ENCODE peak calls at places on chromosomes 7 and 10, in nine cellular contexts. Z, Q, L, B, E, A, M, P and X are unnamed samples.

GRCh38 chr10:32454148-32454547 is 8.2 kb downstream of the CCDC7 start:
- DNase-seq in M (no peak), A (no peak), B (no peak), L (peak; percentile 8), E (no peak), Z (peak; percentile 1), Q (peak; percentile 18), P (no peak), X (no peak)

GRCh38 chr10:68154211-68154497 is 44.9 kb downstream of the MYPN start:
- DNase-seq in P (no peak), L (peak; percentile 66), Z (peak; percentile 64), Q (peak; percentile 79), E (peak; percentile 41), B (no peak), M (peak; percentile 41), A (no peak), X (no peak)

GRCh38 chr10:75402486-75403143 is 1.1 kb upstream of the ZNF503 start:
- DNase-seq in P (no peak), Q (no peak), L (no peak), Z (no peak), M (peak; percentile 44), A (no peak), E (peak; percentile 57), B (peak; percentile 61), X (no peak)

GRCh38 chr10:18576586-18576985 is 74.8 kb downstream of the NSUN6 start:
- DNase-seq in Z (no peak), Q (no peak), L (no peak), A (no peak), E (no peak), M (no peak), B (no peak), P (no peak), X (no peak)

GRCh38 chr7:54349259-54349658 is 192.9 kb upstream of the VSTM2A start:
- DNase-seq in Q (peak; percentile 27), L (peak; percentile 94), E (no peak), B (no peak), Z (peak; percentile 1), P (no peak), M (no peak), A (no peak), X (peak; percentile 83)

GRCh38 chr7:158246960-158247673 is 340.5 kb downstream of the PTPRN2 start:
- DNase-seq in Z (no peak), P (no peak), L (no peak), M (no peak), Q (no peak), E (no peak), A (no peak), B (no peak), X (no peak)

GRCh38 chr10:4283841-4284610 is 499.0 kb upstream of the KLF6 start:
- DNase-seq in E (no peak), A (no peak), Z (peak; percentile 94), L (peak; percentile 98), M (peak; percentile 34), Q (peak; percentile 99), P (peak; percentile 61), B (no peak), X (no peak)

GRCh38 chr10:45399113-45399512 is 25.1 kb downstream of the ALOX5 start:
- DNase-seq in P (no peak), B (no peak), L (no peak), Z (no peak), M (no peak), Q (no peak), E (no peak), A (no peak), X (no peak)

GRCh38 chr7:3112499-3113134 is 69.0 kb upstream of the CARD11 start:
- DNase-seq in P (no peak), B (no peak), A (no peak), Q (no peak), M (no peak), Z (no peak), E (no peak), L (no peak), X (no peak)

GRCh38 chr10:61986357-61986756 is 84.9 kb downstream of the ARID5B start:
- DNase-seq in Z (no peak), Q (no peak), M (no peak), L (no peak), A (no peak), E (no peak), B (no peak), P (no peak), X (no peak)

GRCh38 chr10:20616918-20617801 is 280.0 kb downstream of the NEBL start:
- DNase-seq in E (no peak), B (no peak), A (no peak), P (no peak), M (no peak), Z (no peak), L (no peak), Q (no peak), X (no peak)

GRCh38 chr7:102897856-102898531 is 14.8 kb upstream of the LRRC17 start:
- DNase-seq in M (no peak), B (no peak), P (no peak), A (no peak), Z (no peak), Q (no peak), E (no peak), L (no peak), X (no peak)

GRCh38 chr7:74082770-74083116 is 861 bp upstream of the LIMK1 start:
- DNase-seq in A (no peak), Z (no peak), B (no peak), E (no peak), L (no peak), P (no peak), Q (no peak), M (no peak), X (no peak)

GRCh38 chr7:1555046-1555812 is 776 bp downstream of the TMEM184A start:
- DNase-seq in E (peak; percentile 84), B (no peak), A (peak; percentile 85), M (peak; percentile 89), L (peak; percentile 87), Z (peak; percentile 93), Q (peak; percentile 79), P (no peak), X (peak; percentile 93)

GRCh38 chr10:118694848-118695247 is 59.9 kb downstream of the CACUL1 start:
- DNase-seq in B (no peak), Q (peak; percentile 77), E (no peak), Z (peak; percentile 72), L (peak; percentile 39), P (no peak), A (no peak), M (no peak), X (no peak)

GRCh38 chr7:142626420-142627035 is 122.7 kb upstream of the PRSS1 start:
- DNase-seq in E (peak; percentile 61), Z (peak; percentile 58), Q (no peak), A (peak; percentile 60), M (peak; percentile 63), P (no peak), L (peak; percentile 41), B (peak; percentile 32), X (peak; percentile 77)

GRCh38 chr10:84715911-84716310 is 387.5 kb downstream of the CCSER2 start:
- DNase-seq in Z (peak; percentile 54), P (no peak), A (peak; percentile 63), B (peak; percentile 43), M (no peak), E (no peak), Q (no peak), L (peak; percentile 7), X (peak; percentile 66)

GRCh38 chr10:101073631-101074030 is 11.8 kb downstream of the KAZALD1 start:
- DNase-seq in M (no peak), B (no peak), A (no peak), L (no peak), Z (no peak), Q (no peak), P (no peak), E (no peak), X (no peak)
- TF ChIP-seq CTCF in M (no peak), B (no peak), A (no peak), L (no peak), Z (peak; percentile 16), Q (no peak), P (no peak), E (no peak), X (no peak)

DNA sequence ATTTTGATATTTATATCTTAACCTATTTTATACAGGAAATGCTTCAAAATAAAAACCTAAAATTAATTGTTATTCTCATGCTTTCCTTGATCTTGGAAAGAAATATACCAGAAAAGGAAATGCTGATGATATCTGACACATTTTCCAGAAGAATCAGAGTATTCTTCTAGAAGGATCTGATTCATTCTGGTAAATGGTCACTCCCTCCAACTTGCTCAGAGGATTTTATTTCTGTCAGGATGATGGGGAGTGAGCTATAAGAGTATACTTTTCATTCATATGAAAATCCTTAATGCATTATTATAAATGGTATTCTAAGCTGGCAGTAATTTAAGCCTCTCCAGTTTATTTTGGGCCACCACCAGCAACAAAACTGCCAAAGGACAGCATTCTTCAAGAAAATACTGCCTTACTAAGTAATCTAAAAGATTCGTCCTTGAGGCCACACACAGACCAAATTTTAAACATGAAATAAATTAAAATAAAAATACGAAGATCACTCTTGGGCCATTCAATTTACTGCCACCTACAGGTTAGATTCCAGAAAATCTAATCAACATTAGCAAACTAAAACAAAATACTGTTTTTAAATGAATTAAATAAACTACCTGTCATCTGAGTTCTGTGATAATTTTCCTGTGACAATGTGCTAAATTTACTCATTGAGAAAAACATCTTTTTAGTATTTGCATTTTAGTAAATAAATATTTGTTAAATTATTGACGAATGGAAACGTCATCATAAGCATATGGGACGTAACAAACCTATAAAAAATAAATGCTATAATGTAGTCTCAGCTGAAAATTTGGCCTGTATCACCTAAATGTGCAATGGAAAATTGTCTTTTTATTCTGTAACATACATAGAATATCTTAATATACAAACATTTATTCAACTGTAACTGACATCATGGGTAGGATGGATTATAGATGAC is 71.9 kb downstream of the ITGB8 start:
- DNase-seq in E (no peak), A (no peak), B (no peak), L (peak; percentile 23), M (no peak), Q (peak; percentile 41), Z (peak; percentile 33), P (no peak), X (no peak)
- TF ChIP-seq CTCF in E (peak; percentile 34), A (no peak), B (peak; percentile 37), L (peak; percentile 51), M (peak; percentile 45), Q (peak; percentile 56), Z (peak; percentile 51), P (no peak), X (no peak)

DNA sequence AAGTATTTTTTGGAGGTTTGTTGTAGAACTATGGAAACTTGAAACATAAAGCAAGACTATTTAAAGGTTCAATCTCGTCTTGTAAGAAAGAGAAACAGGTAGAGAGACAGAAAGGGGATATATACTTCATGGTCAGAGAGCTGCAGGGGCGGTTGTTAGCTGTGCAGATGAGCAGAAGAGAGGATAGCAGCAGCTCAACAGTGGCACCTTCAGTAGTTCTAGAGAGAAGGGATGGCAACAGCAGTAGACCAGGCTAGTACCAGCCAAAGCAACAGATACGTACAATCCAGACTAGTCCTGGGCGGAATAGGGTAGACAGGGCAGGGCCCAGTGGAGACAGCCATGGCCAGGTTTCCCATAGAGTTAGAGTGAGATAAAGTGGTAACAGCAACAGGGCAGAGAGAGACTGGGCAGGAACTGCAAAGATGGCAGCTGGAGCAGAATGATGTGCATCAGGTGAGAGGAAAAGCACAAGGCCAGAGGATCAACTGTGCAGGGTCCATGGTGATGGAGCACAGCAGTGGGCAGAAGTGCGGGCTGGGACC is 145.2 kb downstream of the FRMD4A start:
- DNase-seq in Z (peak; percentile 96), M (no peak), L (peak; percentile 43), E (no peak), Q (peak; percentile 81), A (peak; percentile 40), B (peak; percentile 61), P (no peak), X (peak; percentile 82)
- TF ChIP-seq CTCF in Z (peak; percentile 38), M (no peak), L (no peak), E (no peak), Q (no peak), A (no peak), B (no peak), P (no peak), X (no peak)

GRCh38 chr7:77439572-77439971 is 23.4 kb upstream of the GSAP start:
- DNase-seq in M (peak; percentile 32), Q (peak; percentile 47), E (no peak), A (no peak), Z (peak; percentile 38), L (peak; percentile 37), B (no peak), P (no peak), X (peak; percentile 76)
- TF ChIP-seq CTCF in M (peak; percentile 33), Q (peak; percentile 39), E (no peak), A (peak; percentile 45), Z (peak; percentile 35), L (peak; percentile 33), B (no peak), P (no peak), X (peak; percentile 41)